ENCODE peak calls at places on chromosome 9, in ten cellular contexts. J is HCEC 1CT; W is hippocampal formation; M is KG1; V is activated naive CD4-positive, alpha-beta T cell treated with Interleukin-2 at 50 U/mL for 16 hours; Z is AG10803; U is endothelial cell; L is ascending aorta; Q is EH; C is stimulated activated CD4-positive, alpha-beta T cell treated with anti-CD3 and anti-CD28 coated beads, TNF-alpha, amount 100 ng/mL, for 1 hour. S is an unnamed sample.

GRCh38 chr9:131237931-131238401 is 38.3 kb downstream of the FAM78A start:
- DNase-seq in J (peak; percentile 50), W (peak; percentile 20), M (peak; percentile 43), V (peak; percentile 88), Z (peak; percentile 90), U (peak; percentile 34), L (peak; percentile 42), Q (peak; percentile 75), C (peak; percentile 61), S (peak; percentile 75)

GRCh38 chr9:81665514-81665838 is 23.9 kb downstream of the TLE1 start:
- DNase-seq in J (no peak), W (no peak), M (no peak), V (no peak), Z (no peak), U (no peak), L (no peak), Q (no peak), C (no peak), S (no peak)

GRCh38 chr9:137823986-137824771 is 53.4 kb upstream of the CACNA1B start:
- DNase-seq in J (no peak), W (no peak), M (no peak), V (no peak), Z (no peak), U (no peak), L (no peak), Q (no peak), C (no peak), S (no peak)

GRCh38 chr9:16032799-16033198 is 480.0 kb downstream of the CCDC171 start:
- DNase-seq in J (peak; percentile 56), W (no peak), M (no peak), V (no peak), Z (peak; percentile 42), U (no peak), L (no peak), Q (peak; percentile 66), C (no peak), S (no peak)

GRCh38 chr9:63816742-63817621 is 1468.0 kb downstream of the FOXD4L5 start:
- DNase-seq in J (peak; percentile 61), W (no peak), M (no peak), V (peak; percentile 63), Z (peak; percentile 88), U (peak; percentile 70), L (peak; percentile 16), Q (peak; percentile 89), C (peak; percentile 35), S (no peak)

GRCh38 chr9:77751341-77752091 is 103.4 kb upstream of the GNA14 start:
- DNase-seq in J (peak; percentile 78), W (peak; percentile 79), M (peak; percentile 20), V (no peak), Z (peak; percentile 94), U (peak; percentile 63), L (no peak), Q (peak; percentile 77), C (no peak), S (peak; percentile 26)

GRCh38 chr9:34375901-34376595 is 650 bp downstream of the MYORG start:
- DNase-seq in J (no peak), W (peak; percentile 15), M (no peak), V (peak; percentile 51), Z (no peak), U (peak; percentile 54), L (no peak), Q (peak; percentile 20), C (no peak), S (peak; percentile 30)

GRCh38 chr9:21549251-21549765 is 67.2 kb upstream of the IFNE start:
- DNase-seq in J (peak; percentile 95), W (no peak), M (no peak), V (no peak), Z (peak; percentile 92), U (no peak), L (no peak), Q (peak; percentile 96), C (no peak), S (no peak)

GRCh38 chr9:89922099-89922498 is 317.3 kb downstream of the GADD45G start:
- DNase-seq in J (no peak), W (no peak), M (no peak), V (no peak), Z (no peak), U (no peak), L (no peak), Q (no peak), C (no peak), S (peak; percentile 88)

GRCh38 chr9:135304886-135305285 is 174.7 kb upstream of the PPP1R26 start:
- DNase-seq in J (no peak), W (no peak), M (no peak), V (no peak), Z (no peak), U (no peak), L (no peak), Q (no peak), C (no peak), S (no peak)

GRCh38 chr9:74760031-74760700 is 127.6 kb downstream of the TRPM6 start:
- DNase-seq in J (peak; percentile 95), W (no peak), M (no peak), V (no peak), Z (peak; percentile 81), U (no peak), L (no peak), Q (peak; percentile 89), C (no peak), S (no peak)

GRCh38 chr9:108742191-108742590 is 113.6 kb downstream of the ACTL7B start:
- DNase-seq in J (no peak), W (no peak), M (no peak), V (no peak), Z (no peak), U (no peak), L (no peak), Q (no peak), C (no peak), S (no peak)

GRCh38 chr9:84238652-84239051 is 101.9 kb downstream of the SLC28A3 start:
- DNase-seq in J (no peak), W (no peak), M (no peak), V (no peak), Z (peak; percentile 10), U (no peak), L (no peak), Q (no peak), C (no peak), S (no peak)

GRCh38 chr9:87604886-87605588 is 107.4 kb downstream of the DAPK1 start:
- DNase-seq in J (no peak), W (no peak), M (no peak), V (no peak), Z (no peak), U (no peak), L (no peak), Q (no peak), C (no peak), S (no peak)

GRCh38 chr9:26656003-26656940 is 236.3 kb downstream of the CAAP1 start:
- DNase-seq in J (peak; percentile 2), W (peak; percentile 24), M (no peak), V (no peak), Z (peak; percentile 25), U (peak; percentile 12), L (no peak), Q (peak; percentile 32), C (no peak), S (peak; percentile 67)

GRCh38 chr9:76697554-76697953 is 66.7 kb upstream of the PCA3 start:
- DNase-seq in J (no peak), W (no peak), M (no peak), V (no peak), Z (no peak), U (no peak), L (no peak), Q (no peak), C (no peak), S (peak; percentile 36)

GRCh38 chr9:80134487-80134886 is 562.7 kb downstream of the TLE4 start:
- DNase-seq in J (no peak), W (no peak), M (no peak), V (no peak), Z (no peak), U (no peak), L (no peak), Q (no peak), C (no peak), S (no peak)

S was measured in SHP77.